ENCODE peak calls at places on chromosomes 4 and X, in four cellular contexts. One of them, this sample, is unnamed.

GRCh38 chr4:159400782-159401712 is 298.2 kb downstream of the RAPGEF2 start:
- DNase-seq in uterus: no peak
- DNase-seq in ovary: no peak
- DNase-seq in sigmoid colon: no peak
- DNase-seq in this sample: no peak

GRCh38 chr4:144174401-144175067 is 34.0 kb upstream of the GYPA start:
- DNase-seq in sigmoid colon: no peak
- DNase-seq in uterus: no peak
- DNase-seq in ovary: no peak
- DNase-seq in this sample: no peak

GRCh38 chr4:48033825-48034413 is 17.3 kb downstream of the NIPAL1 start:
- DNase-seq in uterus: no peak
- DNase-seq in sigmoid colon: no peak
- DNase-seq in ovary: no peak
- DNase-seq in this sample: no peak

GRCh38 chr4:102493794-102494193 is 7.4 kb upstream of the NFKB1 start:
- DNase-seq in ovary: no peak
- DNase-seq in uterus: no peak
- DNase-seq in sigmoid colon: no peak
- DNase-seq in this sample: no peak

GRCh38 chrX:72393836-72394517 is 88.3 kb upstream of the CITED1 start:
- DNase-seq in sigmoid colon: no peak
- DNase-seq in ovary: no peak
- DNase-seq in uterus: no peak
- DNase-seq in this sample: no peak

GRCh38 chr4:44235897-44236296 is 212.7 kb downstream of the KCTD8 start:
- DNase-seq in sigmoid colon: no peak
- DNase-seq in uterus: no peak
- DNase-seq in ovary: no peak
- DNase-seq in this sample: no peak

GRCh38 chr4:137226900-137227299 is 305.4 kb downstream of the PCDH18 start:
- DNase-seq in sigmoid colon: no peak
- DNase-seq in ovary: no peak
- DNase-seq in uterus: no peak
- DNase-seq in this sample: no peak

GRCh38 chr4:53676402-53676871 is 85.2 kb upstream of the LNX1 start:
- DNase-seq in uterus: no peak
- DNase-seq in ovary: no peak
- DNase-seq in sigmoid colon: no peak
- DNase-seq in this sample: no peak

GRCh38 chrX:19855700-19856381 is 31.6 kb downstream of the SH3KBP1 start:
- DNase-seq in sigmoid colon: no peak
- DNase-seq in ovary: no peak
- DNase-seq in uterus: no peak
- DNase-seq in this sample: no peak

GRCh38 chrX:826026-826425 is 195.4 kb downstream of the SHOX start:
- DNase-seq in uterus: no peak
- DNase-seq in sigmoid colon: no peak
- DNase-seq in ovary: no peak
- DNase-seq in this sample: no peak

GRCh38 chr4:11606078-11606477 is 177.4 kb upstream of the HS3ST1 start:
- DNase-seq in uterus: no peak
- DNase-seq in sigmoid colon: no peak
- DNase-seq in ovary: no peak
- DNase-seq in this sample: no peak

GRCh38 chrX:49934148-49934547 is 11.8 kb downstream of the CLCN5 start:
- DNase-seq in uterus: no peak
- DNase-seq in sigmoid colon: no peak
- DNase-seq in ovary: no peak
- DNase-seq in this sample: no peak

GRCh38 chrX:140157611-140158010 is 192.3 kb upstream of the CXorf66 start:
- DNase-seq in ovary: no peak
- DNase-seq in uterus: no peak
- DNase-seq in sigmoid colon: no peak
- DNase-seq in this sample: no peak

GRCh38 chrX:151762802-151763201 is 28.3 kb downstream of the CNGA2 start:
- DNase-seq in ovary: no peak
- DNase-seq in sigmoid colon: no peak
- DNase-seq in uterus: no peak
- DNase-seq in this sample: no peak

GRCh38 chr4:87130482-87130881 is 89.9 kb downstream of the KLHL8 start:
- DNase-seq in ovary: no peak
- DNase-seq in uterus: no peak
- DNase-seq in sigmoid colon: no peak
- DNase-seq in this sample: no peak

GRCh38 chr4:87126056-87126455 is 94.4 kb downstream of the KLHL8 start:
- DNase-seq in uterus: no peak
- DNase-seq in ovary: no peak
- DNase-seq in sigmoid colon: no peak
- DNase-seq in this sample: no peak

GRCh38 chr4:87130985-87131753 is 89.2 kb downstream of the KLHL8 start:
- DNase-seq in sigmoid colon: no peak
- DNase-seq in ovary: no peak
- DNase-seq in uterus: no peak
- DNase-seq in this sample: no peak

GRCh38 chr4:87129681-87130080 is 90.7 kb downstream of the KLHL8 start:
- DNase-seq in sigmoid colon: no peak
- DNase-seq in ovary: no peak
- DNase-seq in uterus: no peak
- DNase-seq in this sample: no peak

DNA sequence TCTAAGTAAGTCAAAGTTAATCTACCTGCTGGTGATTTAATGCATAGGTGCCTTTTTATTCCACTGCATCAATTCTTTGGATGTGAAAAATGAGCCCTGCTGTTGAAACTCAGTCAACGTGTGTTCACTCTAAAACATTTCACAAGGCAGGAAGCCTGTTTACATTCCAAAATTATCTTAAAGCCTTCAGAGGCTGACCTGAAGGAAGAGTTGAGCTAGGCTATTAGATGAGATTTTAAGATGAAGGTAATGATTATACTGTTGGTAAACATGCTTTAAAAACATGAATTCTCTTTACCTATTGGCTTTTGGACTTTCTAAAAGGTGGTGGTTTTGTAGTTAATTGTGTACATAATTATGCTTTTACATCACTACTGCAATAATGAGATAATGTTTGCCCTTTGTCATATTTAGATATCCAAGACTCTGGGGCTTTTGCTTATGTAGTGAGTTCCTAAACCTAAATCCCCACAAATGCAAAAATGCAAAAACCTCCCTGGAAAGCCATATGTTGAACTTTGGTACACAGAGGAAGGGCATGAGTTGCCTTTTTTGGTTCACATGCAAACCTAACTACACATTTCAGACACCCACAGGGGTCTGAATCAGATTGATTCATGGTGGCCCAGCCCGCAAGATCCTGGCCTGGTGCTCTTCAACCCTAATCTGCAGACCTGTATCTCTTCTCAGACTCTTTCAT is 92.3 kb downstream of the KLHL8 start:
- DNase-seq in sigmoid colon: no peak
- DNase-seq in uterus: no peak
- DNase-seq in ovary: no peak
- DNase-seq in this sample: no peak
- H3K36me3 ChIP-seq in sigmoid colon: peaks cover 46% of the 10 kb centered on the region
- H3K36me3 ChIP-seq in uterus: no peaks in the 10 kb centered on the region
- H3K36me3 ChIP-seq in ovary: no peaks in the 10 kb centered on the region
- H3K36me3 ChIP-seq in this sample: peaks cover 42% of the 10 kb centered on the region

GRCh38 chrX:24983931-24984330 is 31.8 kb downstream of the ARX start:
- DNase-seq in sigmoid colon: no peak
- DNase-seq in ovary: no peak
- DNase-seq in uterus: no peak
- DNase-seq in this sample: no peak
- TF ChIP-seq POLR2A in sigmoid colon: no peak
- TF ChIP-seq POLR2A in ovary: no peak
- TF ChIP-seq POLR2A in uterus: no peak
- TF ChIP-seq POLR2A in this sample: no peak

GRCh38 chr4:87491436-87491835 is 37.7 kb downstream of the SPARCL1 start:
- DNase-seq in ovary: no peak
- DNase-seq in uterus: no peak
- DNase-seq in sigmoid colon: no peak
- DNase-seq in this sample: no peak
- H3K36me3 ChIP-seq in ovary: no peaks in the 10 kb centered on the region
- H3K36me3 ChIP-seq in uterus: no peaks in the 10 kb centered on the region
- H3K36me3 ChIP-seq in sigmoid colon: peaks cover 57% of the 10 kb centered on the region
- H3K36me3 ChIP-seq in this sample: peaks cover 81% of the 10 kb centered on the region

DNA sequence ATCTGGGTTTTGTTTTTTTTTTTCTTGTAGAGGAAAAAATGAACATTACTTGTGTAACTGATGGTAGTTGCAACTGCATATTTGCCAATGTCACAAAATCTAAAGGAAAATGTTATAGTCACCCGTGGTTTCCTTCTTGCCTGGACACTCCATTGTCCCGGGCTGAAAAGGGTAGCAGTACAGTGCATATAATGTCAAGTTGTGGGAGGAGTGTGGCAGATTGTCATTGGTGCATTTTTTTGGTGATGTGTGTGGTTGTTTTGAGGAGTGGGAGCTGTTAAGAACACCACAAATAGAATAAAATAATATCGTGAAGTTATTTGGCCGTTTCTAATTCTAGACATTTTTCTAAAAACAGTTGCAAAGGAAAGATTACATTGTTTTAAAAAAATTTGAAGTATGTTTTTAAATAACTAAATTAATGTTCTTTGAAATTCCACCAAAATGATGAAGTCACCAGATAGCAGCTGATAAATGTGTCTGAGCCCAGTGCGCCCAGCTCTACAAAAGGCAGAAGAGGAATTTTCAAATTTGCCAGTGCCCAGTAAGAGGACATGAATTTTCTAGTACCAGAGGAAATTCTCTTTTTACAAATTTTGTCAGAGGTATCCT is 1.3 kb downstream of the PKD2 start:
- DNase-seq in uterus: no peak
- DNase-seq in sigmoid colon: no peak
- DNase-seq in ovary: no peak
- DNase-seq in this sample: no peak
- TF ChIP-seq POLR2A in uterus: no peak
- TF ChIP-seq POLR2A in sigmoid colon: no peak
- TF ChIP-seq POLR2A in ovary: no peak
- TF ChIP-seq POLR2A in this sample: no peak